ENCODE peak calls at places on chromosomes 5 and 9, in seven cellular contexts. D, G, R, Y, V, F and A are unnamed samples. For H3K27me3 and H3K36me3, the result is how much of the 10 kb centered on the place peaks cover.

GRCh38 chr9:37262410-37262809 is 142.0 kb downstream of the ZCCHC7 start:
- DNase-seq in D (no peak), G (no peak), R (peak), Y (no peak), V (peak), F (peak), A (peak)

GRCh38 chr9:120043448-120043847 is 536.5 kb downstream of the CDK5RAP2 start:
- DNase-seq in D (no peak), G (no peak), R (no peak), Y (no peak), V (peak), F (no peak), A (peak)

GRCh38 chr5:151469992-151470391 is 22.6 kb downstream of the SLC36A1 start:
- DNase-seq in D (no peak), G (no peak), R (no peak), Y (no peak), V (no peak), F (no peak), A (no peak)

GRCh38 chr9:91905958-91906585 is 44.0 kb downstream of the ROR2 start:
- DNase-seq in D (peak), G (no peak), R (no peak), Y (peak), V (no peak), F (no peak), A (no peak)

GRCh38 chr9:125405938-125406811 is 144.5 kb downstream of the GAPVD1 start:
- DNase-seq in D (no peak), G (no peak), R (no peak), Y (no peak), V (peak), F (peak), A (no peak)

GRCh38 chr9:13427587-13427986 is 148.1 kb upstream of the MPDZ start:
- DNase-seq in D (no peak), G (no peak), R (peak), Y (peak), V (peak), F (peak), A (peak)

GRCh38 chr9:126367139-126367538 is 40.5 kb downstream of the MVB12B start:
- DNase-seq in D (no peak), G (no peak), R (no peak), Y (no peak), V (no peak), F (no peak), A (no peak)

GRCh38 chr9:68507098-68507795 is 33.4 kb downstream of the TMEM252 start:
- DNase-seq in D (no peak), G (no peak), R (peak), Y (no peak), V (peak), F (peak), A (peak)

GRCh38 chr9:468766-469496 is 254.3 kb downstream of the DOCK8 start:
- DNase-seq in D (no peak), G (no peak), R (no peak), Y (peak), V (no peak), F (peak), A (no peak)

GRCh38 chr9:24602687-24603352 is 57.1 kb upstream of the IZUMO3 start:
- DNase-seq in D (no peak), G (no peak), R (no peak), Y (no peak), V (no peak), F (no peak), A (no peak)

GRCh38 chr5:146765089-146765832 is 113.3 kb downstream of the PPP2R2B start:
- DNase-seq in D (no peak), G (no peak), R (no peak), Y (no peak), V (peak), F (no peak), A (no peak)

GRCh38 chr9:93321220-93321610 is 130.3 kb upstream of the FAM120A start:
- DNase-seq in D (no peak), G (no peak), R (no peak), Y (no peak), V (no peak), F (no peak), A (no peak)

GRCh38 chr9:87239312-87239711 is 258.4 kb upstream of the DAPK1 start:
- DNase-seq in D (no peak), G (no peak), R (no peak), Y (no peak), V (no peak), F (no peak), A (no peak)

GRCh38 chr5:166758151-166758550 is 1533.3 kb upstream of the WWC1 start:
- DNase-seq in D (no peak), G (no peak), R (no peak), Y (no peak), V (no peak), F (peak), A (no peak)

GRCh38 chr5:40378431-40379175 is 301.1 kb upstream of the PTGER4 start:
- DNase-seq in D (no peak), G (no peak), R (no peak), Y (no peak), V (no peak), F (no peak), A (no peak)

GRCh38 chr5:104739503-104739902 is 1176.9 kb upstream of the NUDT12 start:
- DNase-seq in D (no peak), G (no peak), R (no peak), Y (no peak), V (no peak), F (no peak), A (no peak)

GRCh38 chr9:127707766-127708165 is 978 bp downstream of the CFAP157 start:
- DNase-seq in D (peak), G (no peak), R (no peak), Y (no peak), V (peak), F (no peak), A (no peak)

GRCh38 chr9:131405429-131405828 is 11.5 kb downstream of the PRRC2B start:
- DNase-seq in D (no peak), G (no peak), R (no peak), Y (peak), V (peak), F (peak), A (no peak)

GRCh38 chr5:169873642-169874041 is 106.7 kb downstream of the INSYN2B start:
- DNase-seq in D (no peak), G (no peak), R (peak), Y (peak), V (no peak), F (peak), A (no peak)

GRCh38 chr5:175713930-175714329 is 56.1 kb downstream of the HRH2 start:
- DNase-seq in D (no peak), G (no peak), R (no peak), Y (no peak), V (no peak), F (no peak), A (no peak)

GRCh38 chr5:50751064-50751657 is 84.7 kb downstream of the PARP8 start:
- DNase-seq in D (peak), G (no peak), R (peak), Y (peak), V (peak), F (peak), A (peak)

GRCh38 chr5:41414598-41414997 is 95.8 kb downstream of the PLCXD3 start:
- DNase-seq in D (no peak), G (no peak), R (no peak), Y (no peak), V (peak), F (peak), A (no peak)

GRCh38 chr9:98372077-98372812 is 116.8 kb upstream of the TBC1D2 start:
- DNase-seq in D (no peak), G (no peak), R (no peak), Y (no peak), V (no peak), F (no peak), A (no peak)

GRCh38 chr9:124215551-124215910 is 42.2 kb upstream of the NEK6 start:
- DNase-seq in D (no peak), G (no peak), R (no peak), Y (no peak), V (no peak), F (no peak), A (no peak)

GRCh38 chr9:131739988-131740648 is at the start of gene RAPGEF1:
- DNase-seq in D (peak), G (peak), R (peak), Y (peak), V (peak), F (peak), A (peak)

GRCh38 chr9:136328622-136329041 is 1.3 kb downstream of the GPSM1 start:
- DNase-seq in D (no peak), G (no peak), R (peak), Y (no peak), V (peak), F (peak), A (peak)

DNA sequence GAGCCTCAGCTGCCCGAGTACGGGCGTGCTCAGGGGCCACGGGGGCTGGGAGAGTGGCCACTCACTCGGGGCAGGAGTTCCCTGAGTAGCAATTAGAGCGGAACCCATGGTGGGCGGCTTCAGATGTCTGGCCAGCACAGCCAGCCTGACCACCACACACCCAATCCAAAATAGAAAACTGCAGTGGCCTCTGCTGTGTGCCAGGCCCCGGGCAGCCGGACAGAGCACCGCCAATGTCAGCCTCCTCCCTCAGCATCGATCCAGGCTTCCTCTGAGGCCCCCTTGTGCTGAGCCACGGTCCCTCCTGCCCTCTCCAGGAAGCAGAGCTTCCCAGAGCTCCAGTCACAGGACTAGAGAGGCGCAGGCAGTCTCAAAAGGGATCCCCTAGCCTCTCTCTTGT is 2.7 kb downstream of the ADAMTS2 start:
- DNase-seq in D (no peak), G (no peak), R (no peak), Y (no peak), V (peak), F (peak), A (no peak)
- H3K27me3 ChIP-seq in D (under half), G (under half), R (half or more), Y (under half), V (under half), F (half or more), A (under half)

GRCh38 chr5:181245427-181246275 is 1.9 kb upstream of the RACK1 start:
- DNase-seq in D (no peak), G (no peak), R (no peak), Y (no peak), V (no peak), F (no peak), A (no peak)

GRCh38 chr5:181243521-181244307 is at the start of gene RACK1:
- DNase-seq in D (peak), G (peak), R (peak), Y (peak), V (peak), F (peak), A (peak)

GRCh38 chr5:181242031-181242451 is 1.7 kb downstream of the RACK1 start:
- DNase-seq in D (no peak), G (no peak), R (no peak), Y (no peak), V (peak), F (peak), A (no peak)

GRCh38 chr5:181241393-181241975 is 2.2 kb downstream of the RACK1 start:
- DNase-seq in D (no peak), G (no peak), R (peak), Y (no peak), V (peak), F (peak), A (no peak)

GRCh38 chr5:181243020-181243520 is 636 bp downstream of the RACK1 start:
- DNase-seq in D (no peak), G (no peak), R (no peak), Y (no peak), V (peak), F (no peak), A (no peak)
- H3K4me3 ChIP-seq in D (peak), G (peak), R (peak), Y (peak), V (peak), F (peak), A (peak)

GRCh38 chr5:55363861-55364260 is 56.1 kb downstream of the MTREX start:
- DNase-seq in D (no peak), G (no peak), R (no peak), Y (no peak), V (peak), F (peak), A (peak)
- H3K36me3 ChIP-seq in D (under half), G (under half), R (under half), Y (under half), V (under half), F (under half), A (under half)

GRCh38 chr5:140109050-140109817 is 4.7 kb upstream of the PURA start:
- DNase-seq in D (no peak), G (no peak), R (no peak), Y (peak), V (peak), F (no peak), A (no peak)
- H3K27me3 ChIP-seq in D (under half), G (under half), R (under half), Y (under half), V (under half), F (half or more), A (under half)

DNA sequence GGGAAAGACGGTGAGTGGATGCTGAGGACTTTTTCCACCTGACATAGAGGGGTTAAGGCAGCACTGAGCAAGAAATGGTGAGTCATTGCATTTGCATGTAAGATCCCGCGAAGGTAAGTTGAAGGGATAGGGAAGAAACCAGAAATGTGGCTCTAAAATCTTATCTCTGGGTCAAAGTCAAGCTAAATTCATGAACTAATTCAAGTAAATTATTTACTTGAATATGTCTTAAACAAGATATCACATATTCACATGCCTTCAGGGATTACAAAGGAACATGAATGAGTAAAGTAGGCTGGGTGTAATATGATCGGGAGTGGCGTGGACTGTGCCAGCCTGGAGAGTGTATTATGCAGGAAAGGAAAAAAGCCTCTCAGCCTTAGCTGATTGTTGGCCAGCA is 74.4 kb upstream of the EQTN start:
- DNase-seq in D (no peak), G (no peak), R (no peak), Y (no peak), V (no peak), F (no peak), A (no peak)
- H3K4me3 ChIP-seq in D (no peak), G (no peak), R (no peak), Y (no peak), V (no peak), F (no peak), A (no peak)

DNA sequence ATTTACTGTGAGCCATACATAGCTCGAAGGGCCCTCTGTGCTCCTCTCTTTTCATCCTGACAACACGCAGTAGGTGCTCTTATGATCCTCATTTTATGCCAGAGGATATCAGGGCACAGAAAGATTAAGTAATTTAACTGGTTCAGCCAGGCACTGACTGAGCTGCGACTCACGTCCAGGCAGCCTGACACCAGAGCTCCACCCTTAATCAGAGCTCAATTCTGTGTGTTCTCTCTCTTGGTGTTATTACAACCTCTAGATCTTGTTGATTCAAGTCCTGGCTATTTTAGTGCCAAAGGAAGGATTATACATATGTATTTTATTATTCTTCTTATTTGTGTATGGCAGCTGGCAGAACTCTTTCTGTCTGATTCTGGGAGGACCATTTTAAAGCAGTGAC is 59.7 kb downstream of the OSMR start:
- DNase-seq in D (no peak), G (no peak), R (no peak), Y (no peak), V (peak), F (no peak), A (no peak)
- H3K36me3 ChIP-seq in D (under half), G (under half), R (under half), Y (under half), V (half or more), F (under half), A (under half)

DNA sequence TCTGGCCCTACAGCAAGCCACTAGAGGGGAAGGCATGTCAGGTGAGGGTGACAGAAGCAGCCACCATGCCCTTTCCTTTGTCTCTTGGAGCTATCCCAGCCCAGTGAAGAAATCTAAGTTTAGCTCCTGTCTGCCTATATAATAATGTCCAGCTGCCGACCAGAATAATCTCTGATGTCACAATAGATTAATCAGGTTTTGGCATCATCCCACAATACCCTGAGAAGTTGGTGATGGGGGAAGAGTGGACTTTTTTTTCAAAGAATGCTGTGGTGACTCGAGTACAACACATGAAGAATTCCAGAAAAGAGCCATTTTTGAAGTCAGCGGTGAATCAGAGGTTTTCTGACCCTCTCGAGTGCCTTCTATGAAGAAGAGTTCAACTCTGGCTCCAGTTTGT is 1.7 kb upstream of the TSLP start:
- DNase-seq in D (no peak), G (no peak), R (no peak), Y (no peak), V (peak), F (peak), A (no peak)
- H3K27me3 ChIP-seq in D (under half), G (under half), R (half or more), Y (under half), V (half or more), F (half or more), A (under half)

DNA sequence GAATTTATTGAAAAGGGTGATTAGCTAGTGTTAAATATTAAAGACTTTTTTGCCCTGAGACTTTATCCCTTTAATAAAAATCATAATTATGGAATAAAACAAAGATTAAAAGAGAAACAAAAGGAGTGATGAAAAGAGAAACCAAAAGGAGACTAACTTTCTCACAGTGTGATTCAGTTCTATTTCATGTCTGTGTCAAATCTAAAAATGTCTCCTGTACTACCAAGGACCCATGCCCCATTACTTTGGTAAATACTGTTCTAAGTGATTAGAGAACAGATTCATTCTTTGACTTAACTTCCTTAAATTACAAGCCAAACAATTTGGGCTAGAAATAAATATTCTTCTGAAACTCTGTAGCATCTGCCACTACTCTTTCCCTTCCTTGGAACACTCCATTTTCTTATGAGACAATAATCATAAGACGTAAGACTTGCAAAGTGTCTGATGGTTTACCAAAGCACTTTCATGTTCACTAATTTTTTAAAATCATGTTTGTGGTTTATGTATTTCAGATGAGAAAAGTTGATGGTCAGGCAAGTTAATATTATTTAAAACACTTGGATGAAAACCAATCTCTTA is 319.0 kb downstream of the EBF1 start:
- DNase-seq in D (no peak), G (no peak), R (no peak), Y (no peak), V (no peak), F (no peak), A (no peak)
- H3K4me3 ChIP-seq in D (no peak), G (no peak), R (no peak), Y (no peak), V (no peak), F (no peak), A (no peak)

GRCh38 chr5:14491505-14491904 is 90.1 kb upstream of the OTULINL start:
- DNase-seq in D (no peak), G (no peak), R (no peak), Y (no peak), V (peak), F (peak), A (no peak)
- H3K36me3 ChIP-seq in D (under half), G (under half), R (under half), Y (under half), V (half or more), F (under half), A (under half)

GRCh38 chr5:5816960-5817359 is 394.5 kb downstream of the ICE1 start:
- DNase-seq in D (no peak), G (no peak), R (no peak), Y (no peak), V (no peak), F (no peak), A (no peak)

GRCh38 chr5:5826911-5827310 is 404.4 kb downstream of the ICE1 start:
- DNase-seq in D (no peak), G (no peak), R (no peak), Y (no peak), V (peak), F (no peak), A (no peak)

GRCh38 chr5:5828619-5829018 is 406.1 kb downstream of the ICE1 start:
- DNase-seq in D (no peak), G (no peak), R (no peak), Y (no peak), V (no peak), F (no peak), A (no peak)

GRCh38 chr5:5822729-5823257 is 400.3 kb downstream of the ICE1 start:
- DNase-seq in D (no peak), G (no peak), R (peak), Y (no peak), V (no peak), F (no peak), A (no peak)
- H3K27me3 ChIP-seq in D (under half), G (under half), R (under half), Y (under half), V (under half), F (under half), A (under half)